ENCODE peak calls at places on chromosomes 2 and 18, in five cellular contexts. B is keratinocyte; K is effector memory CD4-positive, alpha-beta T cell; A is tibial artery; L is left ventricle myocardium inferior. U is an unnamed sample. For H3K4me1, the result is how much of the 10 kb centered on the place peaks cover.

GRCh38 chr2:5521462-5521861 is 170.7 kb upstream of the SOX11 start:
- DNase-seq in B (no peak), A (no peak), K (no peak), L (peak), U (no peak)

GRCh38 chr2:71852141-71852711 is 295.4 kb downstream of the CYP26B1 start:
- DNase-seq in B (no peak), K (no peak), L (peak), A (no peak), U (no peak)

GRCh38 chr18:41324020-41324791 is 630.8 kb upstream of the PIK3C3 start:
- DNase-seq in B (peak), A (no peak), K (no peak), L (no peak), U (no peak)

GRCh38 chr2:26666671-26667070 is 25.5 kb upstream of the CIB4 start:
- DNase-seq in A (peak), B (no peak), K (no peak), L (no peak), U (no peak)

GRCh38 chr2:90077948-90078347 is 1386.5 kb downstream of the RPIA start:
- DNase-seq in A (no peak), L (no peak), B (no peak), K (no peak), U (no peak)

GRCh38 chr2:27095745-27096651 is 9.4 kb downstream of the KHK start:
- DNase-seq in B (no peak), A (no peak), L (peak), K (no peak), U (no peak)

GRCh38 chr2:223591596-223591995 is 10.6 kb downstream of the SCG2 start:
- DNase-seq in L (no peak), A (no peak), K (no peak), B (no peak), U (no peak)

GRCh38 chr2:24009680-24010476 is at the start of gene MFSD2B:
- DNase-seq in L (no peak), B (no peak), A (no peak), K (no peak), U (no peak)

GRCh38 chr2:144708641-144709040 is 188.7 kb upstream of the ZEB2 start:
- DNase-seq in K (no peak), B (no peak), L (no peak), A (no peak), U (no peak)

GRCh38 chr2:146295080-146295670 is 1549.7 kb upstream of the ACVR2A start:
- DNase-seq in A (no peak), K (no peak), B (no peak), L (no peak), U (no peak)

DNA sequence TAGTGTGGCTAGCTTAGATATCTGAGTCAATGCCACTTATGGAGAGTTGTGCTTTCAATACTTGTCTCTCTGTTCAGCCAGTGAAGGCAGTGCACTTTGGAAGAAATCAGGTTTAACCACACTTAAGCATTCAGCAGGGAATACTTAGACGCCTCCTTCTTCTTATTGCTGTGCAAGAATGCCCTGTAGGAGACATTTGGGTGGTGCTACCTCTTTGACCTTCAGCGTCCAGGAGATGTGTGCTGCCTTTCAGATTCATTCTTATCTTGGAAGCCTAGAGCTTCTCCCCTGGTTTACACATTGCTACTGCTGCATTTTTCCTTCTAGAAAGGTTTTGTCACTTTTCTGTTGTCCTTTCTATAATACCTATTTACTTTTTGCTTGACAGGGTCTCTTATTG is 350.5 kb downstream of the ARL6IP6 start:
- DNase-seq in A (no peak), L (no peak), K (no peak), B (no peak), U (no peak)
- H3K4me1 ChIP-seq in A (under half), L (under half), K (under half), B (under half), U (under half)

DNA sequence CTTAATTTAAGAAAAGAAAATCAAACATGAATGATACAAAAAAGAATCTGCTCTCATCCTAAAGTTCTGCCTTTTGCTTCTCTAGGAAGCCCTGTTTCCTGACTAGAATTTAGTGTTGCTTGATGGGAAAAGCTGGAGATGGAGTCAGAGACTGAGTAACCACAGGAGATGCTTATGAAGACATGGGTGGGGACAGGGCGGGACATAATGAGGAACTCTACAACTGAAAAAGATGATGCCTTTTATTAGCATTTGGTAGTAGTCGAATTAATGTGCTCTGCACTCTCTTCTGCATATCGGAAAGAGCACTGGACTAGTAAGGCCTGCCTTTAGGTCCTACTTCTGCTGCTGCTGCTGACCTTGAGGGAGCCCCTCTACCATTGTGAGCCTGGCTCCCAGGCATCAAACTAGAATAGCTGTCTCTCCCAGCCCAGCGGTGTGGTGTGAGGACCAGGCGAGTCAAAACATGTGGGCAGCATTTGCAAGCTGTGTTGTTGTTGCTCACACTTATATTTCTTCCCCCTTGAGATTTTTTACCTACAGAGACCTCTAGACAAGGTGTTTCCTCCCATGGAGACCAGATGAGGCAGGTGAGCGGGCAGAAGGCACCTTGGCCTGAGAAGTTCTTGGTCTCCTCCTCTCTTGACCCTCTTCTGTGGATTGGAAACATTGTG is 61.5 kb downstream of the INPP4A start:
- DNase-seq in K (no peak), L (no peak), B (no peak), A (no peak), U (no peak)
- H3K4me1 ChIP-seq in K (under half), L (half or more), B (under half), A (under half), U (half or more)

GRCh38 chr18:9711361-9712129 is 3.4 kb downstream of the RAB31 start:
- DNase-seq in B (no peak), L (no peak), A (no peak), K (no peak), U (no peak)
- H3K4me1 ChIP-seq in B (under half), L (under half), A (under half), K (under half), U (under half)

GRCh38 chr2:47302308-47302707 is 100.6 kb upstream of the MSH2 start:
- DNase-seq in L (no peak), K (no peak), B (no peak), A (no peak), U (no peak)
- H3K4me1 ChIP-seq in L (under half), K (under half), B (under half), A (under half), U (under half)

GRCh38 chr18:48396561-48396960 is 12.6 kb downstream of the ZBTB7C start:
- DNase-seq in B (no peak), L (no peak), A (no peak), K (no peak), U (no peak)

GRCh38 chr18:48398074-48398473 is 11.1 kb downstream of the ZBTB7C start:
- DNase-seq in K (no peak), A (no peak), B (no peak), L (no peak), U (no peak)

GRCh38 chr18:48393776-48394175 is 15.4 kb downstream of the ZBTB7C start:
- DNase-seq in K (no peak), A (no peak), B (no peak), L (no peak), U (no peak)

GRCh38 chr18:48393170-48393569 is 16.0 kb downstream of the ZBTB7C start:
- DNase-seq in B (no peak), A (no peak), K (no peak), L (no peak), U (no peak)

DNA sequence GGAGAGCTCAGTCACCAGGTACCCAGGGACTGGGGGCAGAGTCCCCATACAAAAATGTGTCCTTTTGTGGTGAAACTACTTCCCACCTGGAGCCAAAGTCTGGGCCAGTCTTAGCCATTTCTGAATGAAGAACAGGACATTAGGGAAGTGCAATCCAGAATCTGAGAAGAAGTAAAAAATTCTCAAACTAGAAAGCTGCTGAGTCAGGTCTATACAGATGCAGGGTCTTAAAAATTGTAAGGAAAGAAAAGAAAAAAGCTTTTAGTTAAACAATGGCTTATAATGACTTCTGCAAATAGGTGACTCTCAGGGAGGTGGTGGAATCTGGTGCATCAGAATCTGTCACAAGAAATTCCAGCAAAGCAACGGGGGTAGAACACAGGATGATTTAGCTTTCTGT is 13.5 kb downstream of the ZBTB7C start:
- DNase-seq in B (no peak), A (no peak), L (no peak), K (no peak), U (no peak)
- H3K4me1 ChIP-seq in B (under half), A (under half), L (under half), K (under half), U (under half)

GRCh38 chr18:44802508-44802907 is 121.8 kb downstream of the SETBP1 start:
- DNase-seq in A (no peak), L (no peak), B (no peak), K (no peak), U (no peak)

GRCh38 chr18:44803019-44803650 is 122.4 kb downstream of the SETBP1 start:
- DNase-seq in L (peak), K (no peak), B (no peak), A (peak), U (no peak)

GRCh38 chr18:44805176-44805575 is 124.5 kb downstream of the SETBP1 start:
- DNase-seq in L (no peak), K (no peak), B (no peak), A (no peak), U (no peak)

GRCh38 chr18:44805643-44806042 is 125.0 kb downstream of the SETBP1 start:
- DNase-seq in B (no peak), L (no peak), K (no peak), A (no peak), U (no peak)

GRCh38 chr18:44804033-44804432 is 123.3 kb downstream of the SETBP1 start:
- DNase-seq in L (no peak), K (no peak), B (no peak), A (no peak), U (no peak)
- H3K4me1 ChIP-seq in L (under half), K (under half), B (under half), A (under half), U (under half)

GRCh38 chr2:217812170-217812569 is 190.6 kb downstream of the TNS1 start:
- DNase-seq in K (no peak), B (no peak), L (no peak), A (no peak), U (no peak)
- H3K4me1 ChIP-seq in K (under half), B (under half), L (half or more), A (under half), U (under half)

GRCh38 chr2:8623958-8624591 is 57.8 kb upstream of the ID2 start:
- DNase-seq in A (no peak), L (no peak), K (no peak), B (no peak), U (no peak)

GRCh38 chr2:8625399-8626283 is 56.2 kb upstream of the ID2 start:
- DNase-seq in L (no peak), A (no peak), K (no peak), B (no peak), U (no peak)

GRCh38 chr2:8626572-8626971 is 55.3 kb upstream of the ID2 start:
- DNase-seq in L (no peak), K (no peak), A (no peak), B (no peak), U (no peak)

GRCh38 chr2:8623576-8623957 is 58.3 kb upstream of the ID2 start:
- DNase-seq in A (no peak), B (no peak), K (no peak), L (no peak), U (no peak)

GRCh38 chr2:8624855-8625398 is 56.9 kb upstream of the ID2 start:
- DNase-seq in L (no peak), B (no peak), A (no peak), K (no peak), U (no peak)
- H3K4me1 ChIP-seq in L (under half), B (under half), A (under half), K (under half), U (under half)

DNA sequence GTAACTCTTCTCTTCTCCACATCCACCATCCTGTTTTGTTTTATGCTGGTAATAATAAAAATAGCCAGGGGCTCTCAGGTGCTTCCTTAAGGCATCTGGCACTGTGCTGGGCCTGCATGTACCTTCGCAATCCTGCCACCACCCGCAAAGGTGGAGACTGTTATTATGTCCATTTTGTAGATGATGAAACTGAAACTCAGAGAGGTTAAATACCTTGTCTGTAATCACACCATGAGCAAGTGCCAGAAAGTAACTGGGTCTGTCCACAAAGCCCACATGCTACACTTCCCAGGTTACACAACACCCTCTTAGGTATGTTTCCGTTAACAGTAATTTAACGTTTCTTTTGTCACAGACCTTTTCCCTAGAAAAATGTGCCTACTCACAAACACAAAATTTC is 27.0 kb downstream of the NRP2 start:
- DNase-seq in K (no peak), A (no peak), L (no peak), B (no peak), U (no peak)
- H3K4me1 ChIP-seq in K (under half), A (under half), L (half or more), B (under half), U (half or more)

U was measured in upper lobe of right lung.